ENCODE peak calls at places on chromosomes 12 and 14, in ten cellular contexts. P, A, M, R, S, Q, U, Y, K and F are unnamed samples.

GRCh38 chr14:91341331-91342242 is 76.0 kb downstream of the CCDC88C start:
- DNase-seq in Q (no peak), U (no peak), S (no peak), K (no peak), A (no peak), Y (no peak), M (no peak), R (no peak), P (peak; percentile 37), F (no peak)

GRCh38 chr14:72522847-72523246 is 371.1 kb downstream of the DPF3 start:
- DNase-seq in P (no peak), S (no peak), M (no peak), K (no peak), A (no peak), R (no peak), U (no peak), Q (no peak), Y (no peak), F (no peak)

GRCh38 chr12:132044661-132045412 is 95.1 kb downstream of the EP400 start:
- DNase-seq in R (no peak), A (no peak), Y (no peak), K (no peak), Q (no peak), S (no peak), P (no peak), U (no peak), M (no peak), F (no peak)

GRCh38 chr12:117032593-117033381 is 66.4 kb downstream of the TESC start:
- DNase-seq in S (no peak), U (no peak), M (no peak), P (no peak), R (peak; percentile 83), K (no peak), Q (peak; percentile 65), Y (no peak), A (peak; percentile 15), F (no peak)

GRCh38 chr12:4784404-4785054 is 64.3 kb downstream of the GALNT8 start:
- DNase-seq in A (no peak), P (no peak), K (no peak), Q (no peak), Y (no peak), R (no peak), M (no peak), U (no peak), S (no peak), F (no peak)

GRCh38 chr14:22088614-22089359 is 415.2 kb upstream of the OR4E1 start:
- DNase-seq in P (no peak), M (no peak), K (no peak), Y (no peak), R (no peak), U (no peak), A (no peak), S (no peak), Q (no peak), F (no peak)

GRCh38 chr14:56660677-56661389 is 81.2 kb downstream of the TMEM260 start:
- DNase-seq in Q (no peak), M (no peak), R (no peak), Y (no peak), P (no peak), K (no peak), S (no peak), A (no peak), U (no peak), F (no peak)

GRCh38 chr12:92702754-92703679 is at the start of gene PLEKHG7:
- DNase-seq in A (no peak), S (no peak), Q (no peak), U (peak; percentile 47), R (peak; percentile 53), K (no peak), Y (no peak), M (peak; percentile 37), P (no peak), F (no peak)

GRCh38 chr12:108377260-108377659 is 38.1 kb upstream of the CMKLR1 start:
- DNase-seq in R (no peak), M (no peak), P (no peak), Y (no peak), S (no peak), U (no peak), K (no peak), Q (no peak), A (no peak), F (no peak)

GRCh38 chr12:109695961-109696461 is 17.6 kb upstream of the FAM222A start:
- DNase-seq in M (no peak), S (no peak), R (no peak), Y (no peak), P (no peak), K (no peak), A (peak; percentile 91), U (peak; percentile 85), Q (no peak), F (no peak)

GRCh38 chr12:12546314-12546772 is 16.3 kb downstream of the DUSP16 start:
- DNase-seq in A (no peak), S (no peak), Y (no peak), M (no peak), Q (no peak), U (peak; percentile 99), K (no peak), P (no peak), R (no peak), F (no peak)

GRCh38 chr12:111034911-111035577 is 114.7 kb upstream of the MYL2 start:
- DNase-seq in Q (no peak), M (no peak), A (no peak), S (no peak), Y (no peak), P (no peak), R (no peak), K (no peak), U (no peak), F (no peak)

GRCh38 chr12:111038941-111039340 is 118.6 kb upstream of the MYL2 start:
- DNase-seq in K (no peak), R (no peak), S (no peak), Y (no peak), U (no peak), P (no peak), A (no peak), M (no peak), Q (no peak), F (no peak)

GRCh38 chr12:111035578-111036301 is 115.4 kb upstream of the MYL2 start:
- DNase-seq in U (no peak), K (no peak), A (no peak), M (no peak), Q (no peak), S (no peak), Y (no peak), P (no peak), R (no peak), F (no peak)

GRCh38 chr12:111038075-111038474 is 117.7 kb upstream of the MYL2 start:
- DNase-seq in P (no peak), R (no peak), K (no peak), Q (no peak), S (no peak), Y (no peak), M (no peak), A (no peak), U (no peak), F (no peak)

GRCh38 chr12:111037047-111037446 is 116.7 kb upstream of the MYL2 start:
- DNase-seq in Q (no peak), S (no peak), P (no peak), A (no peak), R (no peak), U (no peak), K (no peak), Y (no peak), M (no peak), F (no peak)
- H3K9me3 ChIP-seq in Q (no peaks in the 10 kb centered on the region), S (no peaks in the 10 kb centered on the region), P (no peaks in the 10 kb centered on the region), A (no peaks in the 10 kb centered on the region), R (no peaks in the 10 kb centered on the region), U (no peaks in the 10 kb centered on the region), K (no peaks in the 10 kb centered on the region), Y (no peaks in the 10 kb centered on the region), M (no peaks in the 10 kb centered on the region), F (no peaks in the 10 kb centered on the region)

DNA sequence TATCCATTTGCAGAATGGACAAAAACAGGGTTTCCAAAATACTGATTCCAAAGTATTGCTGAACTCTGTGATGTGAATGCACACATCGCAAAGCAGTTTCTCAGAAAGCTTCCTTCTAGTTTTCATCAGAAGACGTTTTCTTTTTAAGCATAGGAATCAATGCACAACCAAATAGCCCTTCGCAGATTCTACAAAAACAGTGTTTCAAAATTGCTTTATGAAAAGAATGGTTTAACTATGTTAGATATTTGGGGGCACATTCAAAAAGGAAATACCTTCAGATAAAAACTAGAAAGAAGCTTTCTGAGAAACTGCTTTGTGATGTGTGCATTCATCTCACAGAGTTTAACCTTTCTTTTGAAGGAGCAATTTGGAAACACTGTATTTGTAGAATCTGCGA is 569.7 kb downstream of the ALG10 start:
- DNase-seq in K (no peak), Q (no peak), S (no peak), R (no peak), U (no peak), M (no peak), P (no peak), A (no peak), Y (no peak), F (no peak)
- H3K9me3 ChIP-seq in K (no peaks in the 10 kb centered on the region), Q (peaks cover 3% of the 10 kb centered on the region), S (peaks cover 16% of the 10 kb centered on the region), R (no peaks in the 10 kb centered on the region), U (peaks cover 100% of the 10 kb centered on the region), M (peaks cover 79% of the 10 kb centered on the region), P (no peaks in the 10 kb centered on the region), A (peaks cover 85% of the 10 kb centered on the region), Y (peaks cover 16% of the 10 kb centered on the region), F (peaks cover 3% of the 10 kb centered on the region)

DNA sequence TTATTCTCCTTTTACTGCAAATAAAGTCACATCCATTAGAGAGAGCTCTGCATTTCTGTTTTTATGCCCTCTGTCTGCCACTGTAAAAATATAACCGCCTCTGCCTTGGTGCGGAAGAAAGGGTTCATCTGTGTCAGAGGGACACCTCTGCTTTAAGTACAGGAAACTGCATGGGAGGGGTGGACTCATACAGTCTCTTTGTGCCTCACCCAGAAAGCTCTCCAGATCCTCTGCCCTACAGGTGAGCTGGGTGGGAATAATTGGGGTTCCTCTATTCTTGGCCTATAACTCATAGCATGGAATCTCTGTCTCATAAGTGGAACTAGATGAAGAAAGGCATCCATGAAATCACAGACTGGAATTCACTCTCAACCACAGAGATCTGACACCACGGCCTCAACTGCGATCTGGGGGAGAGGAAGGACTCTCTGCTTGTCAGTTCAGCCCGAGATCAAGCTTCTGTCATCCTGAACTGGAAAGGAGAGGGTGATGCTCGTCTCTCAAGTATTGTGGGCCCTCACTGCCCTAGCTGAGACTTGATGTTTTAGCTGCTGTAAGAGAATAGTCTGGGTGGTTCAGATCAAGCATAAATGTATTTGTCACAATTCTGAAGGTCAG is 702.3 kb downstream of the TMEM121 start:
- DNase-seq in P (no peak), K (no peak), Q (no peak), R (no peak), S (no peak), U (no peak), A (no peak), Y (no peak), M (no peak), F (no peak)
- H3K9me3 ChIP-seq in P (no peaks in the 10 kb centered on the region), K (no peaks in the 10 kb centered on the region), Q (no peaks in the 10 kb centered on the region), R (no peaks in the 10 kb centered on the region), S (peaks cover 34% of the 10 kb centered on the region), U (no peaks in the 10 kb centered on the region), A (no peaks in the 10 kb centered on the region), Y (no peaks in the 10 kb centered on the region), M (no peaks in the 10 kb centered on the region), F (no peaks in the 10 kb centered on the region)

GRCh38 chr14:106562451-106562850 is 1036.1 kb downstream of the TMEM121 start:
- DNase-seq in K (no peak), Q (no peak), S (no peak), M (no peak), A (no peak), U (no peak), R (no peak), Y (no peak), P (no peak), F (no peak)

GRCh38 chr14:106551265-106551664 is 1024.9 kb downstream of the TMEM121 start:
- DNase-seq in S (no peak), U (no peak), Y (no peak), R (no peak), Q (no peak), P (no peak), K (no peak), M (no peak), A (no peak), F (no peak)

GRCh38 chr14:106556665-106557289 is 1030.4 kb downstream of the TMEM121 start:
- DNase-seq in S (no peak), A (peak; percentile 72), P (peak; percentile 65), K (no peak), U (peak; percentile 27), R (peak; percentile 67), Y (peak; percentile 76), Q (no peak), M (peak; percentile 73), F (peak; percentile 50)
- H3K9me3 ChIP-seq in S (peaks cover 16% of the 10 kb centered on the region), A (no peaks in the 10 kb centered on the region), P (no peaks in the 10 kb centered on the region), K (no peaks in the 10 kb centered on the region), U (no peaks in the 10 kb centered on the region), R (no peaks in the 10 kb centered on the region), Y (no peaks in the 10 kb centered on the region), Q (no peaks in the 10 kb centered on the region), M (no peaks in the 10 kb centered on the region), F (no peaks in the 10 kb centered on the region)